ENCODE peak calls at places on chromosome 11, in six cellular contexts. V is activated CD8-positive, alpha-beta T cell treated with anti-CD3 and anti-CD28 coated beads for 36 hours; R is K562; F is activated CD4-positive, CD25-positive, alpha-beta regulatory T cell treated with anti-CD3 and anti-CD28 coated beads, Interleukin-2, amount 50 U/mL, for 24 hours; W is CD4-positive, CD25-positive, alpha-beta regulatory T cell; C is left lung. Q is an unnamed sample.

GRCh38 chr11:120288021-120288420 is 37.1 kb upstream of the TLCD5 start:
- ATAC-seq in F (no peak), V (no peak), W (no peak), C (no peak), R (no peak), Q (no peak)

GRCh38 chr11:94675239-94675638 is 92.9 kb upstream of the AMOTL1 start:
- ATAC-seq in R (no peak), C (no peak), W (no peak), F (no peak), V (no peak), Q (no peak)

GRCh38 chr11:69703711-69704507 is at the start of gene FGF19:
- ATAC-seq in F (no peak), W (no peak), V (no peak), R (peak; percentile 22), C (no peak), Q (no peak)

GRCh38 chr11:75241906-75242644 is 1.5 kb downstream of the TPBGL start:
- ATAC-seq in R (peak; percentile 40), W (peak; percentile 25), C (no peak), F (peak; percentile 33), V (peak; percentile 35), Q (no peak)

GRCh38 chr11:34783816-34784317 is 132.3 kb downstream of the APIP start:
- ATAC-seq in W (no peak), R (peak; percentile 62), F (no peak), C (no peak), V (no peak), Q (no peak)

GRCh38 chr11:43984519-43985385 is 42.3 kb downstream of the C11orf96 start:
- ATAC-seq in R (peak; percentile 9), V (no peak), W (no peak), C (peak; percentile 75), F (no peak), Q (no peak)

GRCh38 chr11:72635931-72636330 is 38.3 kb downstream of the PDE2A start:
- ATAC-seq in W (no peak), C (no peak), R (no peak), V (no peak), F (no peak), Q (no peak)

GRCh38 chr11:134544095-134544815 is 132.2 kb upstream of the B3GAT1 start:
- ATAC-seq in R (no peak), C (no peak), F (no peak), V (no peak), W (no peak), Q (no peak)

GRCh38 chr11:71251761-71252433 is 480 bp downstream of the SHANK2 start:
- ATAC-seq in R (peak; percentile 46), F (no peak), W (no peak), C (peak; percentile 42), V (no peak), Q (peak; percentile 12)

GRCh38 chr11:73980001-73980960 is 2.4 kb downstream of the UCP2 start:
- ATAC-seq in W (peak; percentile 72), V (peak; percentile 52), R (peak; percentile 20), C (peak; percentile 6), F (peak; percentile 38), Q (no peak)

GRCh38 chr11:66568124-66568916 is at the start of gene CTSF:
- ATAC-seq in C (peak; percentile 98), W (peak; percentile 68), F (peak; percentile 83), R (peak; percentile 98), V (peak; percentile 92), Q (peak; percentile 95)

GRCh38 chr11:92954003-92954402 is 15.4 kb upstream of the MTNR1B start:
- ATAC-seq in V (no peak), F (no peak), R (no peak), W (no peak), C (no peak), Q (no peak)

GRCh38 chr11:19646921-19647320 is 65.7 kb upstream of the NAV2 start:
- ATAC-seq in C (peak; percentile 47), W (no peak), F (no peak), V (no peak), R (no peak), Q (no peak)

GRCh38 chr11:46296520-46297448 is 19.3 kb downstream of the CREB3L1 start:
- ATAC-seq in W (no peak), V (no peak), F (no peak), R (peak; percentile 87), C (peak; percentile 7), Q (peak; percentile 23)

GRCh38 chr11:92284558-92284957 is 59.9 kb downstream of the FAT3 start:
- ATAC-seq in W (no peak), C (no peak), R (no peak), V (no peak), F (no peak), Q (no peak)

GRCh38 chr11:74278721-74279148 is 32.7 kb downstream of the P4HA3 start:
- ATAC-seq in R (no peak), C (peak; percentile 52), V (no peak), W (no peak), F (no peak), Q (peak; percentile 82)

GRCh38 chr11:44309483-44310197 is at the start of gene ALX4:
- ATAC-seq in W (no peak), F (no peak), C (peak; percentile 35), R (peak; percentile 90), V (peak; percentile 50), Q (peak; percentile 49)

GRCh38 chr11:76491644-76492043 is 46.8 kb downstream of the EMSY start:
- ATAC-seq in C (no peak), R (no peak), W (no peak), V (no peak), F (no peak), Q (no peak)

GRCh38 chr11:60098508-60098907 is 10.0 kb downstream of the MS4A2 start:
- ATAC-seq in R (no peak), V (no peak), C (no peak), W (no peak), F (no peak), Q (no peak)

GRCh38 chr11:112516771-112517170 is 256.1 kb upstream of the PLET1 start:
- ATAC-seq in V (no peak), F (no peak), C (no peak), R (no peak), W (no peak), Q (no peak)

GRCh38 chr11:76798656-76799055 is 15.5 kb downstream of the TSKU start:
- ATAC-seq in R (peak; percentile 16), W (no peak), F (no peak), V (no peak), C (no peak), Q (peak; percentile 1)

GRCh38 chr11:43010042-43010441 is 301.8 kb upstream of the API5 start:
- ATAC-seq in W (no peak), V (no peak), F (no peak), R (no peak), C (no peak), Q (no peak)

GRCh38 chr11:129853508-129854228 is 38.0 kb downstream of the TMEM45B start:
- ATAC-seq in V (peak; percentile 91), F (peak; percentile 46), R (peak; percentile 45), W (peak; percentile 86), C (peak; percentile 81), Q (no peak)

GRCh38 chr11:126926376-126926791 is 74.2 kb downstream of the KIRREL3 start:
- ATAC-seq in W (no peak), F (no peak), R (no peak), V (no peak), C (no peak), Q (no peak)

GRCh38 chr11:34329876-34330275 is 27.9 kb downstream of the ABTB2 start:
- ATAC-seq in W (no peak), V (no peak), R (no peak), F (no peak), C (no peak), Q (no peak)

GRCh38 chr11:33461726-33462125 is 204.5 kb downstream of the HIPK3 start:
- ATAC-seq in C (no peak), R (no peak), V (no peak), W (no peak), F (no peak), Q (no peak)

GRCh38 chr11:106585061-106585460 is 433.2 kb downstream of the GUCY1A2 start:
- ATAC-seq in W (no peak), C (no peak), F (no peak), R (no peak), V (no peak), Q (no peak)

GRCh38 chr11:2223153-2223794 is 47.1 kb downstream of the ASCL2 start:
- ATAC-seq in R (no peak), C (no peak), W (no peak), V (no peak), F (no peak), Q (no peak)

GRCh38 chr11:15815246-15816209 is 540.8 kb downstream of the SOX6 start:
- ATAC-seq in F (no peak), R (no peak), W (no peak), V (no peak), C (peak; percentile 20), Q (no peak)

GRCh38 chr11:87092159-87092558 is 54.4 kb downstream of the TMEM135 start:
- ATAC-seq in W (no peak), C (no peak), F (no peak), R (peak; percentile 85), V (no peak), Q (no peak)

GRCh38 chr11:2473361-2474058 is 28.7 kb downstream of the KCNQ1 start:
- ATAC-seq in V (no peak), C (no peak), R (no peak), W (no peak), F (no peak), Q (no peak)

GRCh38 chr11:78683774-78684173 is 109.1 kb upstream of the NARS2 start:
- ATAC-seq in F (no peak), V (no peak), C (no peak), W (no peak), R (peak; percentile 44), Q (no peak)

GRCh38 chr11:73766763-73767162 is 5.9 kb upstream of the RAB6A start:
- ATAC-seq in V (no peak), W (no peak), F (no peak), C (no peak), R (no peak), Q (no peak)

GRCh38 chr11:56543157-56543556 is at the start of gene OR5M11:
- ATAC-seq in W (no peak), F (no peak), R (no peak), V (no peak), C (no peak), Q (no peak)

GRCh38 chr11:10029386-10030121 is 264.5 kb downstream of the SBF2 start:
- ATAC-seq in C (no peak), F (no peak), V (no peak), W (no peak), R (no peak), Q (no peak)

GRCh38 chr11:96254087-96254486 is 88.9 kb downstream of the MAML2 start:
- ATAC-seq in V (no peak), W (peak; percentile 37), C (no peak), R (no peak), F (no peak), Q (no peak)